ENCODE peak calls at places on chromosome 6, in eight cellular contexts. D is NCI-H460; G is PC-3; O is ureter; C is hypothalamus; K is COR-L47; B is CD4-positive, alpha-beta T cell; F is ELR. Z is an unnamed sample.

GRCh38 chr6:165245287-165245686 is 64.1 kb downstream of the C6orf118 start:
- DNase-seq in O (no peak), D (no peak), C (no peak), G (peak), K (no peak), B (no peak), F (no peak), Z (no peak)

GRCh38 chr6:120916844-120917243 is 417.4 kb downstream of the TBC1D32 start:
- DNase-seq in D (no peak), B (no peak), G (no peak), F (no peak), O (no peak), C (no peak), K (no peak), Z (no peak)

GRCh38 chr6:41634657-41635056 is 3.6 kb upstream of the MDFI start:
- DNase-seq in B (no peak), D (no peak), O (no peak), C (no peak), G (no peak), K (peak), F (no peak), Z (peak)

GRCh38 chr6:148440877-148441453 is 98.3 kb downstream of the SASH1 start:
- DNase-seq in G (peak), D (peak), C (no peak), B (no peak), K (no peak), F (peak), O (no peak), Z (peak)

GRCh38 chr6:52420668-52421358 is 671 bp downstream of the EFHC1 start:
- DNase-seq in O (no peak), G (peak), K (peak), D (peak), B (no peak), F (peak), C (no peak), Z (no peak)

GRCh38 chr6:36550473-36551000 is 3.3 kb upstream of the STK38 start:
- DNase-seq in D (no peak), K (no peak), G (no peak), F (no peak), B (no peak), O (no peak), C (no peak), Z (no peak)

GRCh38 chr6:116210750-116211425 is 43.0 kb downstream of the TSPYL4 start:
- DNase-seq in B (no peak), D (no peak), F (peak), O (no peak), G (peak), K (no peak), C (no peak), Z (no peak)

GRCh38 chr6:142756215-142756630 is 188.8 kb downstream of the HIVEP2 start:
- DNase-seq in O (no peak), C (no peak), F (peak), G (peak), K (no peak), B (no peak), D (no peak), Z (peak)

GRCh38 chr6:84768442-84769174 is 4.2 kb upstream of the TBX18 start:
- DNase-seq in B (no peak), G (no peak), F (no peak), D (no peak), O (no peak), K (no peak), C (no peak), Z (no peak)

GRCh38 chr6:109922851-109923250 is 55.3 kb upstream of the GPR6 start:
- DNase-seq in D (no peak), K (no peak), G (peak), O (no peak), F (no peak), C (no peak), B (no peak), Z (no peak)

GRCh38 chr6:158698876-158699440 is 49.1 kb downstream of the SYTL3 start:
- DNase-seq in D (no peak), G (no peak), K (no peak), F (no peak), O (no peak), B (no peak), C (no peak), Z (no peak)

GRCh38 chr6:137171824-137172733 is 1.4 kb downstream of the IL22RA2 start:
- DNase-seq in G (no peak), F (no peak), O (no peak), K (no peak), D (no peak), C (no peak), B (no peak), Z (no peak)

GRCh38 chr6:108408453-108408852 is 113.6 kb downstream of the AFG1L start:
- DNase-seq in O (no peak), K (no peak), B (no peak), G (no peak), C (no peak), D (no peak), F (no peak), Z (no peak)

GRCh38 chr6:127550403-127550802 is 26.6 kb upstream of the C6orf58 start:
- DNase-seq in G (peak), F (peak), B (no peak), O (no peak), K (no peak), D (no peak), C (no peak), Z (no peak)

GRCh38 chr6:119270545-119270944 is 79.0 kb downstream of the MAN1A1 start:
- DNase-seq in D (no peak), F (no peak), C (no peak), K (no peak), G (no peak), O (no peak), B (no peak), Z (no peak)

GRCh38 chr6:162509821-162510220 is 217.7 kb downstream of the PRKN start:
- DNase-seq in C (no peak), G (no peak), B (no peak), O (no peak), D (no peak), F (no peak), K (no peak), Z (no peak)

GRCh38 chr6:134593887-134594286 is 276.0 kb upstream of the SGK1 start:
- DNase-seq in K (no peak), B (no peak), D (no peak), C (no peak), O (no peak), G (no peak), F (no peak), Z (no peak)

GRCh38 chr6:166931426-166931970 is 24.9 kb downstream of the RNASET2 start:
- DNase-seq in B (no peak), D (no peak), G (no peak), C (no peak), K (no peak), O (no peak), F (no peak), Z (no peak)

GRCh38 chr6:46334442-46334841 is 156.8 kb downstream of the RCAN2 start:
- DNase-seq in G (no peak), B (no peak), C (no peak), O (no peak), D (no peak), K (no peak), F (no peak), Z (no peak)

GRCh38 chr6:3750324-3751018 is 1.0 kb downstream of the PXDC1 start:
- DNase-seq in F (peak), D (no peak), O (peak), G (peak), C (peak), B (no peak), K (peak), Z (no peak)

GRCh38 chr6:124714728-124715127 is 247.5 kb upstream of the RNF217 start:
- DNase-seq in C (no peak), O (no peak), K (no peak), D (no peak), B (no peak), G (no peak), F (no peak), Z (no peak)

GRCh38 chr6:158303210-158303731 is 9.0 kb upstream of the TULP4 start:
- DNase-seq in D (no peak), C (no peak), F (no peak), K (no peak), O (no peak), B (no peak), G (no peak), Z (no peak)

GRCh38 chr6:29926795-29927427 is 15.4 kb upstream of the HLA-A start:
- DNase-seq in O (peak), B (peak), K (no peak), F (peak), C (peak), D (peak), G (no peak), Z (no peak)

GRCh38 chr6:158256746-158257424 is 55.4 kb upstream of the TULP4 start:
- DNase-seq in B (no peak), G (no peak), F (no peak), C (no peak), K (no peak), O (no peak), D (no peak), Z (no peak)

GRCh38 chr6:168180548-168181011 is 101.6 kb upstream of the FRMD1 start:
- DNase-seq in O (peak), G (peak), K (no peak), D (no peak), C (no peak), B (no peak), F (no peak), Z (no peak)

Z was measured in HS-27A.